ENCODE peak calls at places on chromosomes 4 and X, in eight cellular contexts. One of them, this sample, is unnamed.
A peak's percentile ranks its signal among the peaks of the same experiment; 100 is the strongest.

GRCh38 chrX:149631293-149632165 is at the start of gene TMEM185A:
- DNase-seq in hepatocyte: peak; percentile 81
- DNase-seq in OCI-LY7: peak; percentile 75
- DNase-seq in GM23248: peak; percentile 71
- DNase-seq in neural progenitor cell: peak; percentile 89
- DNase-seq in HCT116: peak; percentile 33
- DNase-seq in MM.1S: peak; percentile 66
- DNase-seq in SK-N-SH: peak; percentile 88
- DNase-seq in this sample: peak; percentile 65

GRCh38 chrX:7706032-7706431 is 136.9 kb upstream of the VCX start:
- DNase-seq in GM23248: peak; percentile 19
- DNase-seq in MM.1S: peak; percentile 8
- DNase-seq in neural progenitor cell: no peak
- DNase-seq in OCI-LY7: no peak
- DNase-seq in HCT116: no peak
- DNase-seq in hepatocyte: no peak
- DNase-seq in SK-N-SH: no peak
- DNase-seq in this sample: peak; percentile 5

GRCh38 chrX:1355131-1355799 is 18.7 kb downstream of the IL3RA start:
- DNase-seq in HCT116: no peak
- DNase-seq in GM23248: no peak
- DNase-seq in SK-N-SH: no peak
- DNase-seq in MM.1S: no peak
- DNase-seq in neural progenitor cell: peak; percentile 41
- DNase-seq in hepatocyte: no peak
- DNase-seq in OCI-LY7: peak; percentile 39
- DNase-seq in this sample: no peak

GRCh38 chr4:30416547-30416946 is 303.6 kb upstream of the PCDH7 start:
- DNase-seq in HCT116: no peak
- DNase-seq in OCI-LY7: no peak
- DNase-seq in neural progenitor cell: no peak
- DNase-seq in hepatocyte: no peak
- DNase-seq in GM23248: no peak
- DNase-seq in SK-N-SH: no peak
- DNase-seq in MM.1S: no peak
- DNase-seq in this sample: no peak

GRCh38 chr4:85489273-85489672 is 14.3 kb downstream of the ARHGAP24 start:
- DNase-seq in OCI-LY7: no peak
- DNase-seq in MM.1S: no peak
- DNase-seq in SK-N-SH: no peak
- DNase-seq in GM23248: peak; percentile 66
- DNase-seq in neural progenitor cell: peak; percentile 16
- DNase-seq in hepatocyte: peak; percentile 26
- DNase-seq in HCT116: no peak
- DNase-seq in this sample: peak; percentile 48

GRCh38 chrX:39418132-39418935 is 617.1 kb downstream of the MID1IP1 start:
- DNase-seq in MM.1S: no peak
- DNase-seq in GM23248: no peak
- DNase-seq in HCT116: no peak
- DNase-seq in neural progenitor cell: no peak
- DNase-seq in hepatocyte: no peak
- DNase-seq in SK-N-SH: no peak
- DNase-seq in OCI-LY7: no peak
- DNase-seq in this sample: no peak

GRCh38 chr4:26751004-26751403 is 109.6 kb upstream of the STIM2 start:
- DNase-seq in OCI-LY7: no peak
- DNase-seq in SK-N-SH: no peak
- DNase-seq in GM23248: no peak
- DNase-seq in HCT116: no peak
- DNase-seq in neural progenitor cell: no peak
- DNase-seq in hepatocyte: no peak
- DNase-seq in MM.1S: no peak
- DNase-seq in this sample: peak; percentile 34

GRCh38 chr4:185309770-185310169 is 86.0 kb downstream of the LRP2BP start:
- DNase-seq in GM23248: no peak
- DNase-seq in HCT116: no peak
- DNase-seq in OCI-LY7: peak; percentile 88
- DNase-seq in SK-N-SH: no peak
- DNase-seq in hepatocyte: no peak
- DNase-seq in neural progenitor cell: no peak
- DNase-seq in MM.1S: peak; percentile 89
- DNase-seq in this sample: no peak

GRCh38 chr4:3628868-3629175 is 96.6 kb upstream of the LRPAP1 start:
- DNase-seq in HCT116: no peak
- DNase-seq in MM.1S: no peak
- DNase-seq in hepatocyte: no peak
- DNase-seq in GM23248: no peak
- DNase-seq in neural progenitor cell: no peak
- DNase-seq in OCI-LY7: no peak
- DNase-seq in SK-N-SH: no peak
- DNase-seq in this sample: no peak

GRCh38 chr4:21790437-21791029 is 158.0 kb downstream of the KCNIP4 start:
- DNase-seq in MM.1S: peak; percentile 39
- DNase-seq in HCT116: peak; percentile 16
- DNase-seq in hepatocyte: peak; percentile 49
- DNase-seq in neural progenitor cell: peak; percentile 10
- DNase-seq in GM23248: peak; percentile 63
- DNase-seq in OCI-LY7: peak; percentile 20
- DNase-seq in SK-N-SH: peak; percentile 3
- DNase-seq in this sample: peak; percentile 78

DNA sequence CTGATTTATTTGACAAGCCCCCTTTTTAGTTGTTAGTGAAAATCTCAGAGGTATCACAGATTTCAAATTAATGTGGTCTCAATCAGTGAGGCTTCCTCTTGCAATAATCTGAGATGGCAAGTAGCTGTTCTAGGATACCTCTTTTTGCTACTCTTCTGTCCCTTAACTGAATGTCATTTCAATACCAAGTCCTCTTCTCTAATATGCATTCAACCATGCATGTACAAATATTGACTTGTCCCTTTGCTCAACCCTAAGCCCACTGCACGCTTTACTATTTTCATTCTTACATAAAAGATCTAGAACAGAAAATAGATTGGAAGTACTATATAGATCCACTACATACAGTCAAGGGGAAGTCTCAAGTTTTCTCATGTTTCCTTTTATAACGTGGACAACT is 164.2 kb downstream of the CBR4 start:
- DNase-seq in SK-N-SH: no peak
- DNase-seq in HCT116: no peak
- DNase-seq in OCI-LY7: no peak
- DNase-seq in GM23248: no peak
- DNase-seq in hepatocyte: no peak
- DNase-seq in MM.1S: no peak
- DNase-seq in neural progenitor cell: no peak
- DNase-seq in this sample: no peak
- H3K4me1 ChIP-seq in SK-N-SH: peaks cover 20% of the 10 kb centered on the region
- H3K4me1 ChIP-seq in HCT116: no peaks in the 10 kb centered on the region
- H3K4me1 ChIP-seq in OCI-LY7: no peaks in the 10 kb centered on the region
- H3K4me1 ChIP-seq in GM23248: peaks cover 14% of the 10 kb centered on the region
- H3K4me1 ChIP-seq in hepatocyte: peaks cover 34% of the 10 kb centered on the region
- H3K4me1 ChIP-seq in MM.1S: peaks cover 18% of the 10 kb centered on the region
- H3K4me1 ChIP-seq in neural progenitor cell: peaks cover 69% of the 10 kb centered on the region
- H3K4me1 ChIP-seq in this sample: no peaks in the 10 kb centered on the region

GRCh38 chrX:154525606-154526490 is 9.8 kb upstream of the FAM3A start:
- DNase-seq in HCT116: no peak
- DNase-seq in hepatocyte: no peak
- DNase-seq in GM23248: no peak
- DNase-seq in SK-N-SH: no peak
- DNase-seq in MM.1S: no peak
- DNase-seq in OCI-LY7: no peak
- DNase-seq in neural progenitor cell: no peak
- DNase-seq in this sample: peak; percentile 57
- TF ChIP-seq EZH2phosphoT487 in HCT116: no peak
- TF ChIP-seq EZH2phosphoT487 in hepatocyte: no peak
- TF ChIP-seq EZH2phosphoT487 in GM23248: no peak
- TF ChIP-seq EZH2phosphoT487 in SK-N-SH: no peak
- TF ChIP-seq EZH2phosphoT487 in MM.1S: no peak
- TF ChIP-seq EZH2phosphoT487 in OCI-LY7: no peak
- TF ChIP-seq EZH2phosphoT487 in neural progenitor cell: no peak
- TF ChIP-seq EZH2phosphoT487 in this sample: no peak

GRCh38 chr4:42653606-42654560 is 3.0 kb downstream of the ATP8A1 start:
- DNase-seq in HCT116: no peak
- DNase-seq in OCI-LY7: no peak
- DNase-seq in neural progenitor cell: no peak
- DNase-seq in hepatocyte: no peak
- DNase-seq in SK-N-SH: no peak
- DNase-seq in GM23248: no peak
- DNase-seq in MM.1S: no peak
- DNase-seq in this sample: peak; percentile 73
- H3K4me1 ChIP-seq in HCT116: peaks cover 22% of the 10 kb centered on the region
- H3K4me1 ChIP-seq in OCI-LY7: peaks cover 39% of the 10 kb centered on the region
- H3K4me1 ChIP-seq in neural progenitor cell: peaks cover 32% of the 10 kb centered on the region
- H3K4me1 ChIP-seq in hepatocyte: peaks cover 14% of the 10 kb centered on the region
- H3K4me1 ChIP-seq in SK-N-SH: peaks cover 11% of the 10 kb centered on the region
- H3K4me1 ChIP-seq in GM23248: peaks cover 10% of the 10 kb centered on the region
- H3K4me1 ChIP-seq in MM.1S: peaks cover 24% of the 10 kb centered on the region
- H3K4me1 ChIP-seq in this sample: peaks cover 39% of the 10 kb centered on the region

GRCh38 chr4:117137143-117137542 is 51.8 kb upstream of the TRAM1L1 start:
- DNase-seq in OCI-LY7: no peak
- DNase-seq in SK-N-SH: no peak
- DNase-seq in neural progenitor cell: no peak
- DNase-seq in HCT116: peak; percentile 50
- DNase-seq in GM23248: peak; percentile 81
- DNase-seq in hepatocyte: no peak
- DNase-seq in MM.1S: no peak
- DNase-seq in this sample: peak; percentile 81

GRCh38 chr4:117135634-117136354 is 50.4 kb upstream of the TRAM1L1 start:
- DNase-seq in HCT116: no peak
- DNase-seq in GM23248: no peak
- DNase-seq in neural progenitor cell: no peak
- DNase-seq in MM.1S: peak; percentile 13
- DNase-seq in SK-N-SH: no peak
- DNase-seq in OCI-LY7: no peak
- DNase-seq in hepatocyte: no peak
- DNase-seq in this sample: peak; percentile 42

DNA sequence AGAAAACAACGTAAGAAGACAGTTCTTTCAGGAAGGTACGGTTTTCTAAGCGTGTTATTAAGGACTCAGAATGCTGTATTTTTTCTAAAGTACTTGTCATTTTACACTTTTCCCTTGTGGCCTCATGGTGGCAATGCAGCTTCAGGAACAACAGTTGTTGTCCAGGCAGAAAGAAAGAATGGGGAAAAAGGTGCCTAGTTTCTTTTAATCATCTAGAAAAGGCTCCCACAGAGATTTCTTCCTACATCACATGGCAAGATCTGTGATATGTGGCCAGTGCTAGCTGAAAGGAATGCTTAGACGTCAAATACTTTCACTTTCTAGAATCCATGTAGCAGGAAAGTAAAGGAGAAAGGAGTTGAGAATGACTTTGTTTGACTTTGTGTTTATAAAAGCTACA is 49.0 kb upstream of the TRAM1L1 start:
- DNase-seq in neural progenitor cell: peak; percentile 84
- DNase-seq in MM.1S: peak; percentile 65
- DNase-seq in GM23248: peak; percentile 58
- DNase-seq in SK-N-SH: peak; percentile 30
- DNase-seq in OCI-LY7: no peak
- DNase-seq in hepatocyte: peak; percentile 77
- DNase-seq in HCT116: peak; percentile 67
- DNase-seq in this sample: peak; percentile 69
- TF ChIP-seq EZH2phosphoT487 in neural progenitor cell: no peak
- TF ChIP-seq EZH2phosphoT487 in MM.1S: no peak
- TF ChIP-seq EZH2phosphoT487 in GM23248: no peak
- TF ChIP-seq EZH2phosphoT487 in SK-N-SH: no peak
- TF ChIP-seq EZH2phosphoT487 in OCI-LY7: no peak
- TF ChIP-seq EZH2phosphoT487 in hepatocyte: no peak
- TF ChIP-seq EZH2phosphoT487 in HCT116: no peak
- TF ChIP-seq EZH2phosphoT487 in this sample: no peak

GRCh38 chr4:82903737-82904136 is 3.2 kb downstream of the THAP9 start:
- DNase-seq in HCT116: no peak
- DNase-seq in SK-N-SH: no peak
- DNase-seq in neural progenitor cell: no peak
- DNase-seq in MM.1S: no peak
- DNase-seq in OCI-LY7: no peak
- DNase-seq in hepatocyte: no peak
- DNase-seq in GM23248: no peak
- DNase-seq in this sample: no peak

GRCh38 chr4:82899339-82899738 is 1.2 kb upstream of the THAP9 start:
- DNase-seq in OCI-LY7: peak; percentile 33
- DNase-seq in MM.1S: no peak
- DNase-seq in GM23248: peak; percentile 43
- DNase-seq in neural progenitor cell: no peak
- DNase-seq in SK-N-SH: no peak
- DNase-seq in HCT116: no peak
- DNase-seq in hepatocyte: no peak
- DNase-seq in this sample: no peak

GRCh38 chr4:82900016-82900334 is 560 bp upstream of the THAP9 start:
- DNase-seq in SK-N-SH: no peak
- DNase-seq in HCT116: no peak
- DNase-seq in GM23248: peak; percentile 60
- DNase-seq in neural progenitor cell: peak; percentile 58
- DNase-seq in MM.1S: peak; percentile 47
- DNase-seq in hepatocyte: peak; percentile 40
- DNase-seq in OCI-LY7: peak; percentile 74
- DNase-seq in this sample: no peak

GRCh38 chr4:82900335-82901128 is at the start of gene THAP9:
- DNase-seq in OCI-LY7: peak; percentile 99
- DNase-seq in hepatocyte: peak; percentile 99
- DNase-seq in neural progenitor cell: peak; percentile 98
- DNase-seq in SK-N-SH: peak; percentile 90
- DNase-seq in GM23248: peak; percentile 100
- DNase-seq in HCT116: peak; percentile 99
- DNase-seq in MM.1S: peak; percentile 100
- DNase-seq in this sample: peak; percentile 98

GRCh38 chr4:82901129-82901718 is 689 bp downstream of the THAP9 start:
- DNase-seq in GM23248: no peak
- DNase-seq in MM.1S: no peak
- DNase-seq in neural progenitor cell: no peak
- DNase-seq in hepatocyte: no peak
- DNase-seq in HCT116: no peak
- DNase-seq in SK-N-SH: no peak
- DNase-seq in OCI-LY7: no peak
- DNase-seq in this sample: no peak
- H3K4me1 ChIP-seq in GM23248: peaks cover 27% of the 10 kb centered on the region
- H3K4me1 ChIP-seq in MM.1S: peaks cover 13% of the 10 kb centered on the region
- H3K4me1 ChIP-seq in neural progenitor cell: peaks cover 19% of the 10 kb centered on the region
- H3K4me1 ChIP-seq in hepatocyte: peaks cover 9% of the 10 kb centered on the region
- H3K4me1 ChIP-seq in HCT116: peaks cover 20% of the 10 kb centered on the region
- H3K4me1 ChIP-seq in SK-N-SH: peaks cover 5% of the 10 kb centered on the region
- H3K4me1 ChIP-seq in OCI-LY7: peaks cover 49% of the 10 kb centered on the region
- H3K4me1 ChIP-seq in this sample: peaks cover 30% of the 10 kb centered on the region

DNA sequence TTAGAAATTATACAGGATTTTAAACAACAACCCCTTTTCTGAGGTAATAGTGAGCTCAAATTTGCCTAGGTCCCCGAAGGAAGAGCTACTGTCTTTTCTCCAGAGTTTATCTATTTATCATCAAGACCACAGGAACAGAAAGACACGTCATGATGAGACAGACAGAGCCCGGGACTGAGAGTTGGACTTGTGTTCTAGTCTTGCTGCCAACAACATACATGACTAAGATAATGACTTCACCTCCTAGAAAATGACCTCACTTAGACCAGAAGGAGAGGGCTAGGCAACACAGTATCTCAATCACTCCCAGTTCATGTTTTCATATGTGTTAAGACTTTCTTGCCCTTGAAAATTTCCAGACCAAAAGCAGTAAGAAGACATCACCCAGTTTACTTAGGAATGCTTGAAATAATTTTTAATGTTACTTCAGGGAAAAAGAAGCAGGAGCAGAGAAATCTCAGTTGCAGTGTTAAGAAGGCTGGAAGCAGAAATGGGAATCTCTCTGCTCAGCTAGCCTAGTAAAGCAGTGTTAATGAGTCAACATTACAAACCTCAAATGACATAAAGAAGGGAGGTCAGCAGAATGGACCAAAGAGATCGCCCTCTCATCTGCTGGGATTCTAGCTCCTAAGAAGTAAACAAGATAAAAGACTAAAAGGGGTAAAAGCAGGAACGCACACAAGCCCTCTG is 24.9 kb downstream of the PDGFC start:
- DNase-seq in neural progenitor cell: no peak
- DNase-seq in GM23248: peak; percentile 99
- DNase-seq in hepatocyte: peak; percentile 53
- DNase-seq in SK-N-SH: no peak
- DNase-seq in OCI-LY7: no peak
- DNase-seq in MM.1S: no peak
- DNase-seq in HCT116: peak; percentile 93
- DNase-seq in this sample: peak; percentile 94
- TF ChIP-seq EZH2phosphoT487 in neural progenitor cell: no peak
- TF ChIP-seq EZH2phosphoT487 in GM23248: no peak
- TF ChIP-seq EZH2phosphoT487 in hepatocyte: no peak
- TF ChIP-seq EZH2phosphoT487 in SK-N-SH: no peak
- TF ChIP-seq EZH2phosphoT487 in OCI-LY7: no peak
- TF ChIP-seq EZH2phosphoT487 in MM.1S: no peak
- TF ChIP-seq EZH2phosphoT487 in HCT116: no peak
- TF ChIP-seq EZH2phosphoT487 in this sample: no peak